ENCODE peak calls at places on chromosomes 4 and X, in five cellular contexts. D is neural progenitor cell, U is body of pancreas, S is tibial artery, K is right atrium auricular region. I is an unnamed sample.

GRCh38 chrX:356385-357034 is 30.2 kb downstream of the PPP2R3B start:
- DNase-seq in D (no peak), U (no peak), S (peak), K (no peak), I (no peak)

GRCh38 chrX:54067741-54068140 is 23.5 kb upstream of the PHF8 start:
- DNase-seq in D (no peak), U (no peak), S (no peak), K (no peak), I (no peak)

GRCh38 chrX:140822861-140823260 is 113.3 kb downstream of the LINC00632 start:
- DNase-seq in D (no peak), U (no peak), S (no peak), K (no peak), I (no peak)

GRCh38 chr4:145530662-145531061 is 49.0 kb downstream of the SMAD1 start:
- DNase-seq in D (no peak), U (no peak), S (no peak), K (no peak), I (no peak)

GRCh38 chrX:119755981-119756533 is 2.3 kb upstream of the SOWAHD start:
- DNase-seq in D (no peak), U (no peak), S (no peak), K (no peak), I (no peak)

GRCh38 chrX:34578237-34578636 is 78.8 kb downstream of the TMEM47 start:
- DNase-seq in D (peak), U (no peak), S (no peak), K (no peak), I (no peak)

GRCh38 chrX:154967603-154968002 is 54.9 kb downstream of the F8 start:
- DNase-seq in D (no peak), U (no peak), S (no peak), K (no peak), I (no peak)

GRCh38 chrX:103533428-103534216 is 14.3 kb upstream of the RAB40A start:
- DNase-seq in D (peak), U (peak), S (peak), K (peak), I (peak)

GRCh38 chr4:137981277-137981676 is 260.9 kb downstream of the SLC7A11 start:
- DNase-seq in D (no peak), U (no peak), S (no peak), K (no peak), I (no peak)

GRCh38 chrX:37825225-37825842 is 22.0 kb downstream of the DYNLT3 start:
- DNase-seq in D (peak), U (peak), S (peak), K (no peak), I (peak)

GRCh38 chr4:41718907-41719306 is 29.6 kb downstream of the PHOX2B start:
- DNase-seq in D (no peak), U (no peak), S (no peak), K (no peak), I (no peak)

GRCh38 chr4:151673913-151674520 is 86.8 kb downstream of the GATB start:
- DNase-seq in D (no peak), U (no peak), S (no peak), K (no peak), I (no peak)

GRCh38 chr4:151671541-151672059 is 89.2 kb downstream of the GATB start:
- DNase-seq in D (no peak), U (no peak), S (no peak), K (no peak), I (no peak)

GRCh38 chr4:151674804-151675290 is 86.0 kb downstream of the GATB start:
- DNase-seq in D (peak), U (peak), S (peak), K (no peak), I (no peak)

GRCh38 chr4:151670843-151671242 is 90.0 kb downstream of the GATB start:
- DNase-seq in D (no peak), U (no peak), S (no peak), K (no peak), I (peak)

GRCh38 chr4:151672996-151673395 is 87.8 kb downstream of the GATB start:
- DNase-seq in D (no peak), U (no peak), S (no peak), K (no peak), I (no peak)
- H3K27ac ChIP-seq in D (no peak), U (no peak), S (no peak), K (peak), I (no peak)

GRCh38 chr4:102620697-102621497 is 119.7 kb downstream of the NFKB1 start:
- DNase-seq in D (peak), U (peak), S (no peak), K (no peak), I (peak)
- TF ChIP-seq CTCF in D (peak), U (peak), S (peak), K (peak), I (peak)

DNA sequence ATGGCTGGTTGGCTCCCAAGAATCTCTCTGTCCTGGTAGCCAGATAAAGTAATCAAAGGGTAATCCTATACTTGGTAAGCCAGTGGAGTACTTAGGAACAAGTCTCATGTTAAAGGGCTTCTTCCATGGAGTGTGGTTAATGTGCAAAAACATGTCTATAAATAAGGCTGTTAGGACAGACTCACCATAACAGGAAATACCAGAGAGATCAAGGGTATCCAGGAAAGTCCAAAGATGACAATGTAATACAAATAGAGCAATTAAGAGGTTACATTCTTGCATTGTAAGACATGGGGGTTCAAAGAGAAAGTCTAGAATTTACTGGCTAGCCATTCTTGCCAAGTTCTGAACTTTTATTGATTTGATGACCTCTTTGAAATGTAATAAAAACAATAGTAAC is 61.9 kb upstream of the ZCCHC13 start:
- DNase-seq in D (no peak), U (no peak), S (no peak), K (no peak), I (no peak)
- H3K27ac ChIP-seq in D (no peak), U (no peak), S (no peak), K (no peak), I (peak)

GRCh38 chrX:136766785-136767103 is 14.0 kb downstream of the ARHGEF6 start:
- DNase-seq in D (peak), U (no peak), S (no peak), K (no peak), I (no peak)

GRCh38 chrX:136764206-136764605 is 16.5 kb downstream of the ARHGEF6 start:
- DNase-seq in D (no peak), U (no peak), S (no peak), K (no peak), I (no peak)

GRCh38 chrX:136765957-136766356 is 14.8 kb downstream of the ARHGEF6 start:
- DNase-seq in D (no peak), U (no peak), S (no peak), K (no peak), I (no peak)

GRCh38 chrX:136768469-136769084 is 12.2 kb downstream of the ARHGEF6 start:
- DNase-seq in D (no peak), U (peak), S (peak), K (no peak), I (peak)

DNA sequence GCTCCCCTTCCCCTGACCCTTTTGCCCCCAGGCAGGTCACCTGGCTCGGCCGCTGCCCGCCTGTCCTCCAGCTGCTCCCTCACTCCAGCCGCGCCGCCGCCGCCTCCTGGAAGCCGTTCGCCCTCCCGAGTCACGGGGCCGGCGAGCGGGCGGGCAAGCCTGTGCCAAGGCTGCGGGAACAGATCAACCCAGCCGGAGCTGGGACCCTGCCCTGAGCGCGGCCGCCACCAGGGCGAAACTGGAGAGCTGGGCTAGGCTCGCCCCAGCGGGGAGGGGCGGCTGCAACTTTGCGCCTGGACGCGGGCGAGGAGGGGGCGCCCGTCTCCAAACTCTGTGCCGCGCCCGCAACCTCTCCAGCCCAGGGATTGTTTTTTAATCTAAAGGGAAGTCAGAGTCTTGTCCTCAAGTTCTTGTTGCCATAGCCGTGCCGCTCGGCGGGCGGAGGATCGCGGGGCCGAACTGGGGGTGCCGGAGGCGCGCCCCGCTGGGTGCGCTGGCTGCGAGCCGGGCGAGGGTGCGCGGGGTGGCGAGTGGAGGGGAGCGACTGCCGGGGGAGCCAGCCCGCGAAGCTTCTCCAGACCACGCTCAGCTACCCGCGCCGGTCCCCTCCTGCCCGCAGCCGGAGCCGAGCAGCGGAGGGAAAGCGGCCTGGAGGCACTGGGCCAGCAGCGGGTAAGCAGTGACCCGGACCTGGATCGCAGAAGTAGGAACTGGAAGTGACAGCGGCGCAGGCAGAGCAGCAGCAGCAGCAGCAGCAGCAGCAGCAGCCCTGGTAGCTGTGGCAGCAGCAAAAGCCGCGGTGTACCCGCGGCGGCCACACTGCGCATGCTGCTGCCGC is 13.4 kb downstream of the ARHGEF6 start:
- DNase-seq in D (peak), U (peak), S (peak), K (no peak), I (peak)
- TF ChIP-seq CTCF in D (peak), U (peak), S (peak), K (peak), I (peak)

GRCh38 chr4:164204434-164204833 is 549.5 kb upstream of the SMIM31 start:
- DNase-seq in D (no peak), U (no peak), S (no peak), K (no peak), I (no peak)
- H3K27ac ChIP-seq in D (no peak), U (no peak), S (no peak), K (no peak), I (no peak)

I was measured in gastrocnemius medialis.